ENCODE peak calls at places on chromosome 2, in ten cellular contexts. One of them, this sample, is unnamed.

GRCh38 chr2:39027427-39027826 is 93.4 kb downstream of the SOS1 start:
- DNase-seq in adrenal gland: no peak
- DNase-seq in psoas muscle: no peak
- DNase-seq in tibial artery: no peak
- DNase-seq in Peyer's patch: no peak
- DNase-seq in fibroblast of the aortic adventitia: no peak
- DNase-seq in epithelial cell of proximal tubule: no peak
- DNase-seq in bronchial epithelial cell: no peak
- DNase-seq in astrocyte of the cerebellum: no peak
- DNase-seq in right lobe of liver: no peak
- DNase-seq in this sample: no peak

GRCh38 chr2:72159611-72160010 is 11.9 kb upstream of the CYP26B1 start:
- DNase-seq in adrenal gland: no peak
- DNase-seq in psoas muscle: no peak
- DNase-seq in tibial artery: no peak
- DNase-seq in Peyer's patch: no peak
- DNase-seq in fibroblast of the aortic adventitia: no peak
- DNase-seq in epithelial cell of proximal tubule: no peak
- DNase-seq in bronchial epithelial cell: no peak
- DNase-seq in astrocyte of the cerebellum: no peak
- DNase-seq in right lobe of liver: no peak
- DNase-seq in this sample: no peak

GRCh38 chr2:127584516-127585033 is 49.1 kb downstream of the MYO7B start:
- DNase-seq in adrenal gland: no peak
- DNase-seq in psoas muscle: no peak
- DNase-seq in tibial artery: no peak
- DNase-seq in Peyer's patch: peak; percentile 14
- DNase-seq in fibroblast of the aortic adventitia: no peak
- DNase-seq in epithelial cell of proximal tubule: no peak
- DNase-seq in bronchial epithelial cell: no peak
- DNase-seq in astrocyte of the cerebellum: no peak
- DNase-seq in right lobe of liver: peak; percentile 23
- DNase-seq in this sample: peak; percentile 49

GRCh38 chr2:74548285-74548918 is 5.3 kb downstream of the LOXL3 start:
- DNase-seq in adrenal gland: no peak
- DNase-seq in psoas muscle: no peak
- DNase-seq in tibial artery: no peak
- DNase-seq in Peyer's patch: no peak
- DNase-seq in fibroblast of the aortic adventitia: no peak
- DNase-seq in epithelial cell of proximal tubule: no peak
- DNase-seq in bronchial epithelial cell: no peak
- DNase-seq in astrocyte of the cerebellum: no peak
- DNase-seq in right lobe of liver: no peak
- DNase-seq in this sample: no peak

GRCh38 chr2:174158003-174158402 is 90.3 kb downstream of the OLA1 start:
- DNase-seq in adrenal gland: peak; percentile 55
- DNase-seq in psoas muscle: no peak
- DNase-seq in tibial artery: no peak
- DNase-seq in Peyer's patch: peak; percentile 57
- DNase-seq in fibroblast of the aortic adventitia: peak; percentile 44
- DNase-seq in epithelial cell of proximal tubule: no peak
- DNase-seq in bronchial epithelial cell: peak; percentile 49
- DNase-seq in astrocyte of the cerebellum: no peak
- DNase-seq in right lobe of liver: peak; percentile 47
- DNase-seq in this sample: no peak

GRCh38 chr2:126839711-126840110 is 59.0 kb upstream of the TEX51 start:
- DNase-seq in adrenal gland: no peak
- DNase-seq in psoas muscle: no peak
- DNase-seq in tibial artery: no peak
- DNase-seq in Peyer's patch: peak; percentile 14
- DNase-seq in fibroblast of the aortic adventitia: peak; percentile 2
- DNase-seq in epithelial cell of proximal tubule: no peak
- DNase-seq in bronchial epithelial cell: no peak
- DNase-seq in astrocyte of the cerebellum: no peak
- DNase-seq in right lobe of liver: no peak
- DNase-seq in this sample: no peak

GRCh38 chr2:46145840-46146239 is 151.4 kb upstream of the EPAS1 start:
- DNase-seq in adrenal gland: no peak
- DNase-seq in psoas muscle: no peak
- DNase-seq in tibial artery: no peak
- DNase-seq in Peyer's patch: no peak
- DNase-seq in fibroblast of the aortic adventitia: no peak
- DNase-seq in epithelial cell of proximal tubule: no peak
- DNase-seq in bronchial epithelial cell: no peak
- DNase-seq in astrocyte of the cerebellum: no peak
- DNase-seq in right lobe of liver: no peak
- DNase-seq in this sample: no peak

GRCh38 chr2:163675389-163675788 is 60.4 kb downstream of the FIGN start:
- DNase-seq in adrenal gland: no peak
- DNase-seq in psoas muscle: no peak
- DNase-seq in tibial artery: no peak
- DNase-seq in Peyer's patch: no peak
- DNase-seq in fibroblast of the aortic adventitia: no peak
- DNase-seq in epithelial cell of proximal tubule: no peak
- DNase-seq in bronchial epithelial cell: no peak
- DNase-seq in astrocyte of the cerebellum: no peak
- DNase-seq in right lobe of liver: no peak
- DNase-seq in this sample: no peak

DNA sequence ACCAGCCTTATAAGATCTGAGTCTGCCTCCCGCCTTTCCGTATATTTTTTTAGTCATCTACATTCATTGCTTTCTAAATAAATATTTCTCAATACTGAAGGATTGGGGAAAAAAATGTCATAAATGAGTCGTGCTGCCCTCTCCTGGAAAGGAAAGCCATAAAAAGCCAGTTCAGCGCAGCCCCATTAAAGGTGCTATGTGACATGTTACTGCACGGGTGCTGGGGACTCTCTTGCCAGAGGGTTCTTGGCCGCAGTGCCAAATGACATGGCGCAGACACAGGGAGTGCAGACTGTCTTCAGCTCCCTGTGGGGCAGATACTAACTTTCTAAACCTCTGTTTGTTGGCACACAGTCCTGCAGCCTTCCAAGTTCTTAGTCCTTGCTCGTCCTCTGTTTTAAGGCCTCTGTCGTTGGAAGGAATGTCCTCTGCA is 53.7 kb upstream of the MAP3K20 start:
- DNase-seq in adrenal gland: no peak
- DNase-seq in psoas muscle: no peak
- DNase-seq in tibial artery: no peak
- DNase-seq in Peyer's patch: no peak
- DNase-seq in fibroblast of the aortic adventitia: peak; percentile 43
- DNase-seq in epithelial cell of proximal tubule: no peak
- DNase-seq in bronchial epithelial cell: peak; percentile 78
- DNase-seq in astrocyte of the cerebellum: peak; percentile 2
- DNase-seq in right lobe of liver: no peak
- DNase-seq in this sample: no peak
- TF ChIP-seq CTCF in adrenal gland: peak; percentile 23
- TF ChIP-seq CTCF in psoas muscle: peak; percentile 44
- TF ChIP-seq CTCF in tibial artery: no peak
- TF ChIP-seq CTCF in Peyer's patch: peak; percentile 35
- TF ChIP-seq CTCF in fibroblast of the aortic adventitia: peak; percentile 39
- TF ChIP-seq CTCF in epithelial cell of proximal tubule: peak; percentile 46
- TF ChIP-seq CTCF in bronchial epithelial cell: peak; percentile 49
- TF ChIP-seq CTCF in astrocyte of the cerebellum: peak; percentile 43
- TF ChIP-seq CTCF in right lobe of liver: peak; percentile 27
- TF ChIP-seq CTCF in this sample: peak; percentile 83

GRCh38 chr2:14910659-14911058 is 278.1 kb downstream of the LRATD1 start:
- DNase-seq in adrenal gland: no peak
- DNase-seq in psoas muscle: no peak
- DNase-seq in tibial artery: no peak
- DNase-seq in Peyer's patch: no peak
- DNase-seq in fibroblast of the aortic adventitia: no peak
- DNase-seq in epithelial cell of proximal tubule: no peak
- DNase-seq in bronchial epithelial cell: no peak
- DNase-seq in astrocyte of the cerebellum: no peak
- DNase-seq in right lobe of liver: no peak
- DNase-seq in this sample: no peak

GRCh38 chr2:14909795-14910194 is 277.3 kb downstream of the LRATD1 start:
- DNase-seq in adrenal gland: no peak
- DNase-seq in psoas muscle: no peak
- DNase-seq in tibial artery: no peak
- DNase-seq in Peyer's patch: no peak
- DNase-seq in fibroblast of the aortic adventitia: no peak
- DNase-seq in epithelial cell of proximal tubule: no peak
- DNase-seq in bronchial epithelial cell: no peak
- DNase-seq in astrocyte of the cerebellum: no peak
- DNase-seq in right lobe of liver: no peak
- DNase-seq in this sample: no peak

GRCh38 chr2:14905571-14905970 is 273.1 kb downstream of the LRATD1 start:
- DNase-seq in adrenal gland: no peak
- DNase-seq in psoas muscle: no peak
- DNase-seq in tibial artery: no peak
- DNase-seq in Peyer's patch: no peak
- DNase-seq in fibroblast of the aortic adventitia: no peak
- DNase-seq in epithelial cell of proximal tubule: no peak
- DNase-seq in bronchial epithelial cell: no peak
- DNase-seq in astrocyte of the cerebellum: no peak
- DNase-seq in right lobe of liver: no peak
- DNase-seq in this sample: no peak

GRCh38 chr2:14903709-14904374 is 271.3 kb downstream of the LRATD1 start:
- DNase-seq in adrenal gland: peak; percentile 51
- DNase-seq in psoas muscle: no peak
- DNase-seq in tibial artery: no peak
- DNase-seq in Peyer's patch: peak; percentile 53
- DNase-seq in fibroblast of the aortic adventitia: no peak
- DNase-seq in epithelial cell of proximal tubule: no peak
- DNase-seq in bronchial epithelial cell: peak; percentile 17
- DNase-seq in astrocyte of the cerebellum: no peak
- DNase-seq in right lobe of liver: peak; percentile 58
- DNase-seq in this sample: no peak

DNA sequence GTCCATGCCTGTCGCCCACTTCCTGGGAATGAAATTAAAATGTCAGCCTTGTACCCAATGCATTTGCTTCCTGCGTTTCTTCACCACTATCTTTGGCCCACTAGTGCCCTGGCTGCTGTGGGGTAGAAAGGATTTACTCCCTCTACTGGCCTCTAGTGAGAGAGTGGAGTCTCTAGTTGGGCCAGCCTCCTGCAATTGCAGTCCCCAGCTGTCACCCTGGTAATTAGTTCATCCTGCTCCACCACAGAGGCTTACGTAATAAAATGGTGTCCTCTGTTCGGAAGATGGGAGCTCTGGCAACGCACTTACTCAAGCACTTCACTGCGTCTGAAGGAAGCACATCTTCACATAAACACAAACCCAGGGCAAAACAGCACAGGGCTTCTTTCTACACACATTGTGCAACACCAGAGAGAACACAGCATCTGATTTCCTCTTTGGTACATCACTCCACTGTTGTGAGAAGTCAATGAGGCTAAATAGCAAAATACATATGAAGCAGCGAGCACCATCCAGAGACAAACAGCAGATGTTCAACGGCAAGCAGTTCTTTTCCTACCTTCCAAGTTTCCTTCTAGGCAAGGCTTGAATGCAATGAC is 274.6 kb downstream of the LRATD1 start:
- DNase-seq in adrenal gland: no peak
- DNase-seq in psoas muscle: no peak
- DNase-seq in tibial artery: no peak
- DNase-seq in Peyer's patch: peak; percentile 47
- DNase-seq in fibroblast of the aortic adventitia: no peak
- DNase-seq in epithelial cell of proximal tubule: no peak
- DNase-seq in bronchial epithelial cell: no peak
- DNase-seq in astrocyte of the cerebellum: no peak
- DNase-seq in right lobe of liver: no peak
- DNase-seq in this sample: no peak
- TF ChIP-seq CTCF in adrenal gland: no peak
- TF ChIP-seq CTCF in psoas muscle: no peak
- TF ChIP-seq CTCF in tibial artery: no peak
- TF ChIP-seq CTCF in Peyer's patch: peak; percentile 22
- TF ChIP-seq CTCF in fibroblast of the aortic adventitia: no peak
- TF ChIP-seq CTCF in epithelial cell of proximal tubule: peak; percentile 25
- TF ChIP-seq CTCF in bronchial epithelial cell: no peak
- TF ChIP-seq CTCF in astrocyte of the cerebellum: no peak
- TF ChIP-seq CTCF in right lobe of liver: no peak
- TF ChIP-seq CTCF in this sample: no peak

GRCh38 chr2:101052147-101052546 is 50.1 kb downstream of the RPL31 start:
- DNase-seq in adrenal gland: no peak
- DNase-seq in psoas muscle: no peak
- DNase-seq in tibial artery: no peak
- DNase-seq in Peyer's patch: no peak
- DNase-seq in fibroblast of the aortic adventitia: no peak
- DNase-seq in epithelial cell of proximal tubule: no peak
- DNase-seq in bronchial epithelial cell: no peak
- DNase-seq in astrocyte of the cerebellum: no peak
- DNase-seq in right lobe of liver: no peak
- DNase-seq in this sample: no peak
- TF ChIP-seq CTCF in adrenal gland: no peak
- TF ChIP-seq CTCF in psoas muscle: no peak
- TF ChIP-seq CTCF in tibial artery: no peak
- TF ChIP-seq CTCF in Peyer's patch: no peak
- TF ChIP-seq CTCF in fibroblast of the aortic adventitia: no peak
- TF ChIP-seq CTCF in epithelial cell of proximal tubule: no peak
- TF ChIP-seq CTCF in bronchial epithelial cell: no peak
- TF ChIP-seq CTCF in astrocyte of the cerebellum: no peak
- TF ChIP-seq CTCF in right lobe of liver: no peak
- TF ChIP-seq CTCF in this sample: no peak

DNA sequence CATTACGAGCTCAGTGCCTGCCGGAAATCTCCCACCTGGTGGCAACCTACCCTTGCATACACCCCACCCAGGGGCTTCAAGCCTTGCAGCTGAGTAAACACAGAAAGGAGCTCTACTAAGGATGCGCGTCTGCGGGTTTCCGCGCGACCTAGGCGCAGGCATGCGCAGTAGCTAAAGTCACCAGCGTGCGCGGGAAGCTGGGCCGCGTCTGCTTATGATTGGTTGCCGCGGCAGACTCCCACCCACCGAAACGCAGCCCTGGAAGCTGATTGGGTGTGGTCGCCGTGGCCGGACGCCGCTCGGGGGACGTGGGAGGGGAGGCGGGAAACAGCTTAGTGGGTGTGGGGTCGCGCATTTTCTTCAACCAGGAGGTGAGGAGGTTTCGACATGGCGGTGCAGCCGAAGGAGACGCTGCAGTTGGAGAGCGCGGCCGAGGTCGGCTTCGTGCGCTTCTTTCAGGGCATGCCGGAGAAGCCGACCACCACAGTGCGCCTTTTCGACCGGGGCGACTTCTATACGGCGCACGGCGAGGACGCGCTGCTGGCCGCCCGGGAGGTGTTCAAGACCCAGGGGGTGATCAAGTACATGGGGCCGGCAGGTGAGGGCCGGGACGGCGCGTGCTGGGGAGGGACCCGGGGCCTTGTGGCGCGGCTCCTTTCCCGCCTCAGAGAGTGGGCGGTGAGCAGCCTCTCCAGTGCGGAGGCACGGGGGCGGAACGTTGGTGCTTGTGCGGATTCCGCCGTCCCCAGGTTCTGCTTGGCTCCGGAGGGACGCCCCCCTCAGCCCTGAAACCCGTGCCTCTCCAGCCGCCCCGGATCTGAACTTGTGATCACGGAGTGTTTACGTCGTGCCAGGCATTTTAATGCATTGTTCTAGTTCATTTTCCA is at the start of gene MSH2:
- DNase-seq in adrenal gland: peak; percentile 92
- DNase-seq in psoas muscle: peak; percentile 92
- DNase-seq in tibial artery: peak; percentile 93
- DNase-seq in Peyer's patch: peak; percentile 96
- DNase-seq in fibroblast of the aortic adventitia: peak; percentile 88
- DNase-seq in epithelial cell of proximal tubule: no peak
- DNase-seq in bronchial epithelial cell: peak; percentile 83
- DNase-seq in astrocyte of the cerebellum: peak; percentile 73
- DNase-seq in right lobe of liver: peak; percentile 94
- DNase-seq in this sample: peak; percentile 95
- TF ChIP-seq CTCF in adrenal gland: no peak
- TF ChIP-seq CTCF in psoas muscle: no peak
- TF ChIP-seq CTCF in tibial artery: no peak
- TF ChIP-seq CTCF in Peyer's patch: no peak
- TF ChIP-seq CTCF in fibroblast of the aortic adventitia: no peak
- TF ChIP-seq CTCF in epithelial cell of proximal tubule: no peak
- TF ChIP-seq CTCF in bronchial epithelial cell: no peak
- TF ChIP-seq CTCF in astrocyte of the cerebellum: no peak
- TF ChIP-seq CTCF in right lobe of liver: no peak
- TF ChIP-seq CTCF in this sample: no peak

This sample was measured in chondrocyte.